ENCODE peak calls at places on chromosomes 3 and 15, in ten cellular contexts. One of them, this sample, is unnamed.

GRCh38 chr3:111392911-111393351 is 149.1 kb upstream of the CD96 start:
- DNase-seq in nephron progenitor cell: no peak
- DNase-seq in CD4-positive, alpha-beta T cell: peak
- DNase-seq in stimulated activated naive B cell treated with anti-CD40 and anti-IgM and Interleukin-4, amounts not matched to agents 10 μg/mL and 1 μg/mL and 100 μg/mL, for 72 hours: no peak
- DNase-seq in kidney glomerular epithelial cell: no peak
- DNase-seq in SK-N-SH: no peak
- DNase-seq in ELR: peak
- DNase-seq in fibroblast of lung: peak
- DNase-seq in glomerular endothelial cell: no peak
- DNase-seq in kidney epithelial cell: no peak
- DNase-seq in this sample: no peak

GRCh38 chr15:82543155-82543554 is 2.9 kb upstream of the RPS17 start:
- DNase-seq in nephron progenitor cell: no peak
- DNase-seq in CD4-positive, alpha-beta T cell: no peak
- DNase-seq in stimulated activated naive B cell treated with anti-CD40 and anti-IgM and Interleukin-4, amounts not matched to agents 10 μg/mL and 1 μg/mL and 100 μg/mL, for 72 hours: no peak
- DNase-seq in kidney glomerular epithelial cell: no peak
- DNase-seq in SK-N-SH: no peak
- DNase-seq in ELR: no peak
- DNase-seq in fibroblast of lung: peak
- DNase-seq in glomerular endothelial cell: no peak
- DNase-seq in kidney epithelial cell: no peak
- DNase-seq in this sample: peak

GRCh38 chr3:88573472-88573871 is 423.7 kb downstream of the C3orf38 start:
- DNase-seq in nephron progenitor cell: no peak
- DNase-seq in CD4-positive, alpha-beta T cell: no peak
- DNase-seq in stimulated activated naive B cell treated with anti-CD40 and anti-IgM and Interleukin-4, amounts not matched to agents 10 μg/mL and 1 μg/mL and 100 μg/mL, for 72 hours: no peak
- DNase-seq in kidney glomerular epithelial cell: no peak
- DNase-seq in SK-N-SH: no peak
- DNase-seq in ELR: no peak
- DNase-seq in fibroblast of lung: no peak
- DNase-seq in glomerular endothelial cell: no peak
- DNase-seq in kidney epithelial cell: no peak
- DNase-seq in this sample: no peak

GRCh38 chr15:28975766-28976179 is 90.0 kb downstream of the APBA2 start:
- DNase-seq in nephron progenitor cell: peak
- DNase-seq in CD4-positive, alpha-beta T cell: peak
- DNase-seq in stimulated activated naive B cell treated with anti-CD40 and anti-IgM and Interleukin-4, amounts not matched to agents 10 μg/mL and 1 μg/mL and 100 μg/mL, for 72 hours: peak
- DNase-seq in kidney glomerular epithelial cell: peak
- DNase-seq in SK-N-SH: peak
- DNase-seq in ELR: peak
- DNase-seq in fibroblast of lung: peak
- DNase-seq in glomerular endothelial cell: no peak
- DNase-seq in kidney epithelial cell: no peak
- DNase-seq in this sample: peak

GRCh38 chr3:164477403-164477802 is 600.9 kb downstream of the SI start:
- DNase-seq in nephron progenitor cell: no peak
- DNase-seq in CD4-positive, alpha-beta T cell: no peak
- DNase-seq in stimulated activated naive B cell treated with anti-CD40 and anti-IgM and Interleukin-4, amounts not matched to agents 10 μg/mL and 1 μg/mL and 100 μg/mL, for 72 hours: no peak
- DNase-seq in kidney glomerular epithelial cell: no peak
- DNase-seq in SK-N-SH: no peak
- DNase-seq in ELR: no peak
- DNase-seq in fibroblast of lung: no peak
- DNase-seq in glomerular endothelial cell: no peak
- DNase-seq in kidney epithelial cell: no peak
- DNase-seq in this sample: no peak

GRCh38 chr15:28017423-28017924 is 81.6 kb downstream of the OCA2 start:
- DNase-seq in nephron progenitor cell: no peak
- DNase-seq in CD4-positive, alpha-beta T cell: no peak
- DNase-seq in stimulated activated naive B cell treated with anti-CD40 and anti-IgM and Interleukin-4, amounts not matched to agents 10 μg/mL and 1 μg/mL and 100 μg/mL, for 72 hours: no peak
- DNase-seq in kidney glomerular epithelial cell: peak
- DNase-seq in SK-N-SH: peak
- DNase-seq in ELR: no peak
- DNase-seq in fibroblast of lung: no peak
- DNase-seq in glomerular endothelial cell: no peak
- DNase-seq in kidney epithelial cell: no peak
- DNase-seq in this sample: peak

GRCh38 chr3:10224794-10225660 is 23.2 kb upstream of the TATDN2 start:
- DNase-seq in nephron progenitor cell: peak
- DNase-seq in CD4-positive, alpha-beta T cell: peak
- DNase-seq in stimulated activated naive B cell treated with anti-CD40 and anti-IgM and Interleukin-4, amounts not matched to agents 10 μg/mL and 1 μg/mL and 100 μg/mL, for 72 hours: peak
- DNase-seq in kidney glomerular epithelial cell: peak
- DNase-seq in SK-N-SH: peak
- DNase-seq in ELR: peak
- DNase-seq in fibroblast of lung: peak
- DNase-seq in glomerular endothelial cell: peak
- DNase-seq in kidney epithelial cell: no peak
- DNase-seq in this sample: peak

GRCh38 chr15:90049666-90050604 is 48.8 kb downstream of the ZNF710 start:
- DNase-seq in nephron progenitor cell: no peak
- DNase-seq in CD4-positive, alpha-beta T cell: no peak
- DNase-seq in stimulated activated naive B cell treated with anti-CD40 and anti-IgM and Interleukin-4, amounts not matched to agents 10 μg/mL and 1 μg/mL and 100 μg/mL, for 72 hours: no peak
- DNase-seq in kidney glomerular epithelial cell: no peak
- DNase-seq in SK-N-SH: no peak
- DNase-seq in ELR: no peak
- DNase-seq in fibroblast of lung: no peak
- DNase-seq in glomerular endothelial cell: no peak
- DNase-seq in kidney epithelial cell: no peak
- DNase-seq in this sample: no peak

GRCh38 chr3:184175506-184175905 is 851 bp downstream of the AP2M1 start:
- DNase-seq in nephron progenitor cell: no peak
- DNase-seq in CD4-positive, alpha-beta T cell: no peak
- DNase-seq in stimulated activated naive B cell treated with anti-CD40 and anti-IgM and Interleukin-4, amounts not matched to agents 10 μg/mL and 1 μg/mL and 100 μg/mL, for 72 hours: no peak
- DNase-seq in kidney glomerular epithelial cell: no peak
- DNase-seq in SK-N-SH: no peak
- DNase-seq in ELR: no peak
- DNase-seq in fibroblast of lung: no peak
- DNase-seq in glomerular endothelial cell: no peak
- DNase-seq in kidney epithelial cell: no peak
- DNase-seq in this sample: no peak

GRCh38 chr3:101509276-101509675 is 3.7 kb downstream of the SENP7 start:
- DNase-seq in nephron progenitor cell: no peak
- DNase-seq in CD4-positive, alpha-beta T cell: no peak
- DNase-seq in stimulated activated naive B cell treated with anti-CD40 and anti-IgM and Interleukin-4, amounts not matched to agents 10 μg/mL and 1 μg/mL and 100 μg/mL, for 72 hours: no peak
- DNase-seq in kidney glomerular epithelial cell: no peak
- DNase-seq in SK-N-SH: no peak
- DNase-seq in ELR: peak
- DNase-seq in fibroblast of lung: no peak
- DNase-seq in glomerular endothelial cell: no peak
- DNase-seq in kidney epithelial cell: no peak
- DNase-seq in this sample: no peak

GRCh38 chr3:31732548-31732947 is 199.8 kb downstream of the STT3B start:
- DNase-seq in nephron progenitor cell: no peak
- DNase-seq in CD4-positive, alpha-beta T cell: no peak
- DNase-seq in stimulated activated naive B cell treated with anti-CD40 and anti-IgM and Interleukin-4, amounts not matched to agents 10 μg/mL and 1 μg/mL and 100 μg/mL, for 72 hours: no peak
- DNase-seq in kidney glomerular epithelial cell: no peak
- DNase-seq in SK-N-SH: peak
- DNase-seq in ELR: no peak
- DNase-seq in fibroblast of lung: no peak
- DNase-seq in glomerular endothelial cell: no peak
- DNase-seq in kidney epithelial cell: no peak
- DNase-seq in this sample: no peak

GRCh38 chr3:137988152-137988551 is 21.8 kb upstream of the CLDN18 start:
- DNase-seq in nephron progenitor cell: no peak
- DNase-seq in CD4-positive, alpha-beta T cell: no peak
- DNase-seq in stimulated activated naive B cell treated with anti-CD40 and anti-IgM and Interleukin-4, amounts not matched to agents 10 μg/mL and 1 μg/mL and 100 μg/mL, for 72 hours: no peak
- DNase-seq in kidney glomerular epithelial cell: no peak
- DNase-seq in SK-N-SH: no peak
- DNase-seq in ELR: no peak
- DNase-seq in fibroblast of lung: no peak
- DNase-seq in glomerular endothelial cell: no peak
- DNase-seq in kidney epithelial cell: no peak
- DNase-seq in this sample: no peak

GRCh38 chr15:91660174-91660649 is 193.3 kb upstream of the SLCO3A1 start:
- DNase-seq in nephron progenitor cell: no peak
- DNase-seq in CD4-positive, alpha-beta T cell: no peak
- DNase-seq in stimulated activated naive B cell treated with anti-CD40 and anti-IgM and Interleukin-4, amounts not matched to agents 10 μg/mL and 1 μg/mL and 100 μg/mL, for 72 hours: no peak
- DNase-seq in kidney glomerular epithelial cell: no peak
- DNase-seq in SK-N-SH: peak
- DNase-seq in ELR: no peak
- DNase-seq in fibroblast of lung: no peak
- DNase-seq in glomerular endothelial cell: no peak
- DNase-seq in kidney epithelial cell: no peak
- DNase-seq in this sample: peak

GRCh38 chr15:77784361-77785292 is 151.9 kb upstream of the LINGO1 start:
- DNase-seq in nephron progenitor cell: peak
- DNase-seq in CD4-positive, alpha-beta T cell: no peak
- DNase-seq in stimulated activated naive B cell treated with anti-CD40 and anti-IgM and Interleukin-4, amounts not matched to agents 10 μg/mL and 1 μg/mL and 100 μg/mL, for 72 hours: no peak
- DNase-seq in kidney glomerular epithelial cell: no peak
- DNase-seq in SK-N-SH: peak
- DNase-seq in ELR: peak
- DNase-seq in fibroblast of lung: no peak
- DNase-seq in glomerular endothelial cell: no peak
- DNase-seq in kidney epithelial cell: no peak
- DNase-seq in this sample: peak

GRCh38 chr15:93028632-93029612 is 60.1 kb downstream of the RGMA start:
- DNase-seq in nephron progenitor cell: no peak
- DNase-seq in CD4-positive, alpha-beta T cell: no peak
- DNase-seq in stimulated activated naive B cell treated with anti-CD40 and anti-IgM and Interleukin-4, amounts not matched to agents 10 μg/mL and 1 μg/mL and 100 μg/mL, for 72 hours: no peak
- DNase-seq in kidney glomerular epithelial cell: no peak
- DNase-seq in SK-N-SH: no peak
- DNase-seq in ELR: peak
- DNase-seq in fibroblast of lung: peak
- DNase-seq in glomerular endothelial cell: no peak
- DNase-seq in kidney epithelial cell: peak
- DNase-seq in this sample: no peak

GRCh38 chr3:100540791-100541334 is 48.4 kb downstream of the TMEM45A start:
- DNase-seq in nephron progenitor cell: no peak
- DNase-seq in CD4-positive, alpha-beta T cell: no peak
- DNase-seq in stimulated activated naive B cell treated with anti-CD40 and anti-IgM and Interleukin-4, amounts not matched to agents 10 μg/mL and 1 μg/mL and 100 μg/mL, for 72 hours: no peak
- DNase-seq in kidney glomerular epithelial cell: no peak
- DNase-seq in SK-N-SH: no peak
- DNase-seq in ELR: no peak
- DNase-seq in fibroblast of lung: no peak
- DNase-seq in glomerular endothelial cell: no peak
- DNase-seq in kidney epithelial cell: no peak
- DNase-seq in this sample: no peak

GRCh38 chr15:67125589-67126502 is 60.4 kb downstream of the SMAD3 start:
- DNase-seq in nephron progenitor cell: peak
- DNase-seq in CD4-positive, alpha-beta T cell: no peak
- DNase-seq in stimulated activated naive B cell treated with anti-CD40 and anti-IgM and Interleukin-4, amounts not matched to agents 10 μg/mL and 1 μg/mL and 100 μg/mL, for 72 hours: no peak
- DNase-seq in kidney glomerular epithelial cell: peak
- DNase-seq in SK-N-SH: no peak
- DNase-seq in ELR: peak
- DNase-seq in fibroblast of lung: peak
- DNase-seq in glomerular endothelial cell: no peak
- DNase-seq in kidney epithelial cell: no peak
- DNase-seq in this sample: peak

GRCh38 chr3:23888617-23889228 is 28.1 kb downstream of the NKIRAS1 start:
- DNase-seq in nephron progenitor cell: no peak
- DNase-seq in CD4-positive, alpha-beta T cell: no peak
- DNase-seq in stimulated activated naive B cell treated with anti-CD40 and anti-IgM and Interleukin-4, amounts not matched to agents 10 μg/mL and 1 μg/mL and 100 μg/mL, for 72 hours: no peak
- DNase-seq in kidney glomerular epithelial cell: peak
- DNase-seq in SK-N-SH: no peak
- DNase-seq in ELR: peak
- DNase-seq in fibroblast of lung: peak
- DNase-seq in glomerular endothelial cell: no peak
- DNase-seq in kidney epithelial cell: no peak
- DNase-seq in this sample: no peak

GRCh38 chr3:185089343-185089742 is 63.5 kb downstream of the C3orf70 start:
- DNase-seq in nephron progenitor cell: no peak
- DNase-seq in CD4-positive, alpha-beta T cell: no peak
- DNase-seq in stimulated activated naive B cell treated with anti-CD40 and anti-IgM and Interleukin-4, amounts not matched to agents 10 μg/mL and 1 μg/mL and 100 μg/mL, for 72 hours: no peak
- DNase-seq in kidney glomerular epithelial cell: peak
- DNase-seq in SK-N-SH: no peak
- DNase-seq in ELR: peak
- DNase-seq in fibroblast of lung: peak
- DNase-seq in glomerular endothelial cell: no peak
- DNase-seq in kidney epithelial cell: no peak
- DNase-seq in this sample: no peak

GRCh38 chr3:46900007-46900292 is 22.4 kb downstream of the PTH1R start:
- DNase-seq in nephron progenitor cell: no peak
- DNase-seq in CD4-positive, alpha-beta T cell: no peak
- DNase-seq in stimulated activated naive B cell treated with anti-CD40 and anti-IgM and Interleukin-4, amounts not matched to agents 10 μg/mL and 1 μg/mL and 100 μg/mL, for 72 hours: no peak
- DNase-seq in kidney glomerular epithelial cell: no peak
- DNase-seq in SK-N-SH: peak
- DNase-seq in ELR: no peak
- DNase-seq in fibroblast of lung: no peak
- DNase-seq in glomerular endothelial cell: no peak
- DNase-seq in kidney epithelial cell: no peak
- DNase-seq in this sample: no peak

GRCh38 chr15:70863450-70864218 is 9.7 kb upstream of the LARP6 start:
- DNase-seq in nephron progenitor cell: no peak
- DNase-seq in CD4-positive, alpha-beta T cell: no peak
- DNase-seq in stimulated activated naive B cell treated with anti-CD40 and anti-IgM and Interleukin-4, amounts not matched to agents 10 μg/mL and 1 μg/mL and 100 μg/mL, for 72 hours: no peak
- DNase-seq in kidney glomerular epithelial cell: peak
- DNase-seq in SK-N-SH: no peak
- DNase-seq in ELR: peak
- DNase-seq in fibroblast of lung: peak
- DNase-seq in glomerular endothelial cell: no peak
- DNase-seq in kidney epithelial cell: peak
- DNase-seq in this sample: no peak

GRCh38 chr15:98438326-98438725 is 210.0 kb upstream of the IGF1R start:
- DNase-seq in nephron progenitor cell: no peak
- DNase-seq in CD4-positive, alpha-beta T cell: no peak
- DNase-seq in stimulated activated naive B cell treated with anti-CD40 and anti-IgM and Interleukin-4, amounts not matched to agents 10 μg/mL and 1 μg/mL and 100 μg/mL, for 72 hours: no peak
- DNase-seq in kidney glomerular epithelial cell: no peak
- DNase-seq in SK-N-SH: no peak
- DNase-seq in ELR: no peak
- DNase-seq in fibroblast of lung: no peak
- DNase-seq in glomerular endothelial cell: no peak
- DNase-seq in kidney epithelial cell: no peak
- DNase-seq in this sample: no peak

GRCh38 chr3:132784502-132785025 is 62.4 kb upstream of the NPHP3 start:
- DNase-seq in nephron progenitor cell: no peak
- DNase-seq in CD4-positive, alpha-beta T cell: no peak
- DNase-seq in stimulated activated naive B cell treated with anti-CD40 and anti-IgM and Interleukin-4, amounts not matched to agents 10 μg/mL and 1 μg/mL and 100 μg/mL, for 72 hours: no peak
- DNase-seq in kidney glomerular epithelial cell: no peak
- DNase-seq in SK-N-SH: no peak
- DNase-seq in ELR: no peak
- DNase-seq in fibroblast of lung: peak
- DNase-seq in glomerular endothelial cell: no peak
- DNase-seq in kidney epithelial cell: no peak
- DNase-seq in this sample: no peak

GRCh38 chr3:146092230-146092629 is 68.8 kb downstream of the PLOD2 start:
- DNase-seq in nephron progenitor cell: no peak
- DNase-seq in CD4-positive, alpha-beta T cell: no peak
- DNase-seq in stimulated activated naive B cell treated with anti-CD40 and anti-IgM and Interleukin-4, amounts not matched to agents 10 μg/mL and 1 μg/mL and 100 μg/mL, for 72 hours: no peak
- DNase-seq in kidney glomerular epithelial cell: peak
- DNase-seq in SK-N-SH: no peak
- DNase-seq in ELR: peak
- DNase-seq in fibroblast of lung: peak
- DNase-seq in glomerular endothelial cell: no peak
- DNase-seq in kidney epithelial cell: peak
- DNase-seq in this sample: no peak

GRCh38 chr3:160822931-160823330 is 66.9 kb downstream of the PPM1L start:
- DNase-seq in nephron progenitor cell: no peak
- DNase-seq in CD4-positive, alpha-beta T cell: no peak
- DNase-seq in stimulated activated naive B cell treated with anti-CD40 and anti-IgM and Interleukin-4, amounts not matched to agents 10 μg/mL and 1 μg/mL and 100 μg/mL, for 72 hours: no peak
- DNase-seq in kidney glomerular epithelial cell: no peak
- DNase-seq in SK-N-SH: no peak
- DNase-seq in ELR: no peak
- DNase-seq in fibroblast of lung: no peak
- DNase-seq in glomerular endothelial cell: no peak
- DNase-seq in kidney epithelial cell: no peak
- DNase-seq in this sample: no peak

GRCh38 chr3:160319322-160319721 is 79.7 kb downstream of the IFT80 start:
- DNase-seq in nephron progenitor cell: no peak
- DNase-seq in CD4-positive, alpha-beta T cell: no peak
- DNase-seq in stimulated activated naive B cell treated with anti-CD40 and anti-IgM and Interleukin-4, amounts not matched to agents 10 μg/mL and 1 μg/mL and 100 μg/mL, for 72 hours: no peak
- DNase-seq in kidney glomerular epithelial cell: no peak
- DNase-seq in SK-N-SH: no peak
- DNase-seq in ELR: no peak
- DNase-seq in fibroblast of lung: peak
- DNase-seq in glomerular endothelial cell: no peak
- DNase-seq in kidney epithelial cell: no peak
- DNase-seq in this sample: no peak

This sample was measured in iPS-NIHi11.